ENCODE peak calls at places on chromosomes 4 and X, in nine cellular contexts. One of them, this sample, is unnamed.
A peak's percentile ranks its signal among the peaks of the same experiment; 100 is the strongest.

GRCh38 chrX:31114858-31115257 is 43.0 kb upstream of the FTHL17 start:
- DNase-seq in GM12891: no peak
- DNase-seq in ovary: no peak
- DNase-seq in IMR-90: no peak
- DNase-seq in sigmoid colon: no peak
- DNase-seq in tibial nerve: no peak
- DNase-seq in stomach: no peak
- DNase-seq in K562: no peak
- DNase-seq in transverse colon: no peak
- DNase-seq in this sample: no peak

GRCh38 chr4:41939016-41939623 is 3.9 kb downstream of the TMEM33 start:
- DNase-seq in transverse colon: no peak
- DNase-seq in sigmoid colon: no peak
- DNase-seq in IMR-90: peak; percentile 60
- DNase-seq in GM12891: no peak
- DNase-seq in K562: no peak
- DNase-seq in tibial nerve: no peak
- DNase-seq in stomach: no peak
- DNase-seq in ovary: no peak
- DNase-seq in this sample: peak; percentile 5

GRCh38 chr4:5460106-5460801 is 248.1 kb downstream of the EVC2 start:
- DNase-seq in K562: peak; percentile 51
- DNase-seq in IMR-90: peak; percentile 37
- DNase-seq in tibial nerve: no peak
- DNase-seq in stomach: no peak
- DNase-seq in ovary: no peak
- DNase-seq in sigmoid colon: no peak
- DNase-seq in GM12891: peak; percentile 25
- DNase-seq in transverse colon: no peak
- DNase-seq in this sample: peak; percentile 36

GRCh38 chr4:47383829-47384427 is 79.6 kb downstream of the COMMD8 start:
- DNase-seq in GM12891: no peak
- DNase-seq in stomach: no peak
- DNase-seq in IMR-90: peak; percentile 64
- DNase-seq in ovary: no peak
- DNase-seq in sigmoid colon: no peak
- DNase-seq in tibial nerve: no peak
- DNase-seq in transverse colon: no peak
- DNase-seq in K562: peak; percentile 16
- DNase-seq in this sample: peak; percentile 50

GRCh38 chrX:112841114-112841819 is 636 bp upstream of the AMOT start:
- DNase-seq in stomach: peak; percentile 83
- DNase-seq in sigmoid colon: peak; percentile 93
- DNase-seq in tibial nerve: peak; percentile 61
- DNase-seq in transverse colon: peak; percentile 88
- DNase-seq in ovary: peak; percentile 81
- DNase-seq in IMR-90: peak; percentile 87
- DNase-seq in K562: peak; percentile 90
- DNase-seq in GM12891: peak; percentile 43
- DNase-seq in this sample: peak; percentile 86

GRCh38 chr4:104750008-104750407 is 255.3 kb upstream of the CXXC4 start:
- DNase-seq in sigmoid colon: no peak
- DNase-seq in ovary: no peak
- DNase-seq in stomach: no peak
- DNase-seq in tibial nerve: no peak
- DNase-seq in K562: no peak
- DNase-seq in IMR-90: no peak
- DNase-seq in transverse colon: no peak
- DNase-seq in GM12891: no peak
- DNase-seq in this sample: no peak

GRCh38 chr4:23717528-23718248 is 172.2 kb downstream of the PPARGC1A start:
- DNase-seq in sigmoid colon: no peak
- DNase-seq in transverse colon: peak; percentile 10
- DNase-seq in tibial nerve: no peak
- DNase-seq in IMR-90: peak; percentile 31
- DNase-seq in GM12891: peak; percentile 29
- DNase-seq in K562: peak; percentile 72
- DNase-seq in stomach: no peak
- DNase-seq in ovary: no peak
- DNase-seq in this sample: peak; percentile 10

GRCh38 chrX:29090811-29091210 is 503.6 kb downstream of the IL1RAPL1 start:
- DNase-seq in K562: no peak
- DNase-seq in ovary: no peak
- DNase-seq in GM12891: no peak
- DNase-seq in tibial nerve: no peak
- DNase-seq in stomach: no peak
- DNase-seq in transverse colon: no peak
- DNase-seq in sigmoid colon: no peak
- DNase-seq in IMR-90: peak; percentile 29
- DNase-seq in this sample: no peak

GRCh38 chr4:156765277-156765676 is 206.3 kb downstream of the PDGFC start:
- DNase-seq in K562: no peak
- DNase-seq in ovary: peak; percentile 10
- DNase-seq in sigmoid colon: no peak
- DNase-seq in stomach: no peak
- DNase-seq in transverse colon: no peak
- DNase-seq in GM12891: no peak
- DNase-seq in tibial nerve: no peak
- DNase-seq in IMR-90: peak; percentile 28
- DNase-seq in this sample: no peak

GRCh38 chr4:10108818-10109783 is 7.5 kb downstream of the WDR1 start:
- DNase-seq in stomach: no peak
- DNase-seq in GM12891: no peak
- DNase-seq in ovary: no peak
- DNase-seq in transverse colon: peak; percentile 44
- DNase-seq in tibial nerve: no peak
- DNase-seq in IMR-90: peak; percentile 55
- DNase-seq in K562: no peak
- DNase-seq in sigmoid colon: no peak
- DNase-seq in this sample: no peak
- TF ChIP-seq POLR2A in stomach: no peak
- TF ChIP-seq POLR2A in GM12891: peak; percentile 71
- TF ChIP-seq POLR2A in ovary: no peak
- TF ChIP-seq POLR2A in transverse colon: no peak
- TF ChIP-seq POLR2A in tibial nerve: no peak
- TF ChIP-seq POLR2A in IMR-90: no peak
- TF ChIP-seq POLR2A in K562: no peak
- TF ChIP-seq POLR2A in sigmoid colon: no peak
- TF ChIP-seq POLR2A in this sample: no peak

DNA sequence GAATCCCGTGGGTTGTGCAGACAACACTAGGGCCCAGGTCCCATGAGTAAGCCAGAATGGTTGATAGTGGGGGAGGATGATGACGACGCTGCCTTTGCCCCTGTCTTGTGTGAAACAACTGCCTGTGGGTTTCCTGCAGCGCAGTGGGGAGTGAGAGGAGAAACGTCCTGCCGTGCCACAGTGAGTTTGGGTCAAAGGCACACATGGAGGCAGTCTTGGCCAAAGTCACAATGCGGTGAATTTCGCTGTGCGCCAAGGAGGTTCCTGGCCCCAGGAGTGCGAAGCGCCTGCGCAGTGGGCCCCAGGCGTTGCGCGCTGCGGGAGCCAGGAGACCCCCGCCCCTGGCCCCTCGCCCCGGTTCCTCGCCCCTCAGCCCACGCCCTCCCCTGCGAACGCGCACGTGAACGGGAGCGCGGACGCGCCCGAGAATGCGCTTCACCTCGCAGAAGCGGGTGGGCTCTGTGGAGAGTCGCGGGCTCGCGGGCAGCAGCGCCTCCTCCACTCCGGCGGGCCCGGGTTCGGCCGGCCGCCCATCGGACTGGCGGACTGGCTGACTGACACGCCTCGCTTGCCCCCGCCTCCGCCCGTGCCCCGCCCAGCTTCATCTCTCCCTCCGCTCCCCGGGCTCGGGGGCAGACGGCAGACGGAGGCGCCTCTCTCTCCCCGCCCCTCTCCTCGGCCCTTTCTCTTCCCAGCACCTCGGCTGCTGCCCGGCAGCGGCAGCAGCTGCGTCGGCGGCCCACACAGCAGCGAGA is at the start of gene NUDT10:
- DNase-seq in sigmoid colon: peak; percentile 74
- DNase-seq in tibial nerve: no peak
- DNase-seq in ovary: peak; percentile 79
- DNase-seq in stomach: no peak
- DNase-seq in transverse colon: peak; percentile 29
- DNase-seq in K562: no peak
- DNase-seq in IMR-90: peak; percentile 10
- DNase-seq in GM12891: no peak
- DNase-seq in this sample: peak; percentile 0
- TF ChIP-seq POLR2A in sigmoid colon: no peak
- TF ChIP-seq POLR2A in tibial nerve: no peak
- TF ChIP-seq POLR2A in ovary: no peak
- TF ChIP-seq POLR2A in stomach: no peak
- TF ChIP-seq POLR2A in transverse colon: no peak
- TF ChIP-seq POLR2A in K562: no peak
- TF ChIP-seq POLR2A in IMR-90: no peak
- TF ChIP-seq POLR2A in GM12891: no peak
- TF ChIP-seq POLR2A in this sample: no peak

GRCh38 chr4:120616-121015 is 3.7 kb upstream of the ZNF718 start:
- DNase-seq in K562: no peak
- DNase-seq in GM12891: no peak
- DNase-seq in tibial nerve: no peak
- DNase-seq in sigmoid colon: no peak
- DNase-seq in ovary: no peak
- DNase-seq in transverse colon: no peak
- DNase-seq in IMR-90: no peak
- DNase-seq in stomach: no peak
- DNase-seq in this sample: no peak

GRCh38 chr4:121408-122084 is 2.8 kb upstream of the ZNF718 start:
- DNase-seq in tibial nerve: no peak
- DNase-seq in ovary: peak; percentile 25
- DNase-seq in transverse colon: no peak
- DNase-seq in sigmoid colon: no peak
- DNase-seq in GM12891: no peak
- DNase-seq in stomach: no peak
- DNase-seq in K562: no peak
- DNase-seq in IMR-90: no peak
- DNase-seq in this sample: no peak

GRCh38 chr4:125085-125820 is 952 bp downstream of the ZNF718 start:
- DNase-seq in stomach: peak; percentile 47
- DNase-seq in tibial nerve: no peak
- DNase-seq in GM12891: no peak
- DNase-seq in transverse colon: peak; percentile 53
- DNase-seq in ovary: no peak
- DNase-seq in IMR-90: peak; percentile 17
- DNase-seq in sigmoid colon: no peak
- DNase-seq in K562: peak; percentile 32
- DNase-seq in this sample: no peak

GRCh38 chr4:125833-126232 is 1.5 kb downstream of the ZNF718 start:
- DNase-seq in IMR-90: no peak
- DNase-seq in GM12891: no peak
- DNase-seq in stomach: no peak
- DNase-seq in ovary: no peak
- DNase-seq in tibial nerve: no peak
- DNase-seq in transverse colon: no peak
- DNase-seq in K562: no peak
- DNase-seq in sigmoid colon: no peak
- DNase-seq in this sample: no peak

GRCh38 chr4:124275-125081 is at the start of gene ZNF718:
- DNase-seq in IMR-90: peak; percentile 97
- DNase-seq in transverse colon: peak; percentile 94
- DNase-seq in ovary: peak; percentile 90
- DNase-seq in sigmoid colon: peak; percentile 97
- DNase-seq in K562: peak; percentile 90
- DNase-seq in tibial nerve: peak; percentile 89
- DNase-seq in stomach: peak; percentile 95
- DNase-seq in GM12891: peak; percentile 76
- DNase-seq in this sample: peak; percentile 86
- TF ChIP-seq POLR2A in IMR-90: peak; percentile 79
- TF ChIP-seq POLR2A in transverse colon: peak; percentile 83
- TF ChIP-seq POLR2A in ovary: peak; percentile 65
- TF ChIP-seq POLR2A in sigmoid colon: peak; percentile 72
- TF ChIP-seq POLR2A in K562: peak; percentile 92
- TF ChIP-seq POLR2A in tibial nerve: peak; percentile 86
- TF ChIP-seq POLR2A in stomach: no peak
- TF ChIP-seq POLR2A in GM12891: peak; percentile 95
- TF ChIP-seq POLR2A in this sample: peak; percentile 91

GRCh38 chrX:110002300-110003166 is at the start of gene TMEM164:
- DNase-seq in ovary: peak; percentile 85
- DNase-seq in IMR-90: peak; percentile 66
- DNase-seq in GM12891: peak; percentile 47
- DNase-seq in K562: peak; percentile 85
- DNase-seq in tibial nerve: peak; percentile 59
- DNase-seq in transverse colon: peak; percentile 87
- DNase-seq in stomach: peak; percentile 82
- DNase-seq in sigmoid colon: peak; percentile 91
- DNase-seq in this sample: peak; percentile 90
- TF ChIP-seq POLR2A in ovary: no peak
- TF ChIP-seq POLR2A in IMR-90: peak; percentile 24
- TF ChIP-seq POLR2A in GM12891: no peak
- TF ChIP-seq POLR2A in K562: peak; percentile 77
- TF ChIP-seq POLR2A in tibial nerve: peak; percentile 23
- TF ChIP-seq POLR2A in transverse colon: peak; percentile 44
- TF ChIP-seq POLR2A in stomach: no peak
- TF ChIP-seq POLR2A in sigmoid colon: peak; percentile 25
- TF ChIP-seq POLR2A in this sample: peak; percentile 17

DNA sequence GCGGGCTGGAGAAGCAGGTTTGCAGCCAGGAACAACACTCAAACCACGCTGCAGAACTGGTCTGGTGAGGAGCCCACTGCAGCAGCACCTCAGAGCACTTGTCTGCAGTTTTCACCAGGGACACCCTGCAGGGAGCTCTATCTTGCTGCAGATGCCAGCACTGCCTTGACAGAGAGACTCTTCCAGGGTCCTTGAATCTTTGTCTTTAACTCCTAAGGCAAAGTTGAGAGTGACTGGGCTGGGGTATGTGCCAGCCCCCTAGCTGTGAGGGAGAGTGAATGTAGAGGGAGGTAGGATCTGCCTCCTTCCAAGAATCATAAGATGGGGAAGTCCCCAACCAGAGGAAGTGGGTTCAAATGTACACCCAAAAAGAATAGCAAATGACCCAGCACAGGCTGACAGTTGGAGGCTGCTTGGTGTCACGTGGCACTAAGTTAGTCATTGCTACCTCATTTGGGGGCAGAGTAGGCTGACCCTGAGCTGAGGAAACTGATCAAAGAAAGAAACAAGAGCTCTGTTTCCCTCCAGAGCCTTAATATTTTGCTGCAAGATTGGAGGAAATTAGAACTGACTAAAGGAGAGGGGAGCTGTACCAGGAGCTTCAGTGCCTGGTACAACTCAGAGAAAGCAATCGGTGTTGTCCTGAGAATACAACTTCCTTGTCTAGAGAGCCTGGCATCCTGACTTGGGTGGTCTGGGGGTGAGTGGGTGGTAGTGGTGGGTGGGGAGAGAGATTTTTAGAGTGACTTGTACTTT is 28.2 kb upstream of the HUWE1 start:
- DNase-seq in tibial nerve: no peak
- DNase-seq in stomach: peak; percentile 66
- DNase-seq in IMR-90: peak; percentile 57
- DNase-seq in sigmoid colon: no peak
- DNase-seq in ovary: no peak
- DNase-seq in K562: no peak
- DNase-seq in transverse colon: peak; percentile 14
- DNase-seq in GM12891: no peak
- DNase-seq in this sample: no peak
- TF ChIP-seq POLR2A in tibial nerve: no peak
- TF ChIP-seq POLR2A in stomach: no peak
- TF ChIP-seq POLR2A in IMR-90: no peak
- TF ChIP-seq POLR2A in sigmoid colon: no peak
- TF ChIP-seq POLR2A in ovary: no peak
- TF ChIP-seq POLR2A in K562: no peak
- TF ChIP-seq POLR2A in transverse colon: no peak
- TF ChIP-seq POLR2A in GM12891: peak; percentile 50
- TF ChIP-seq POLR2A in this sample: no peak

GRCh38 chrX:103356023-103356798 is at the start of gene TCEAL9:
- DNase-seq in ovary: peak; percentile 80
- DNase-seq in IMR-90: peak; percentile 83
- DNase-seq in transverse colon: peak; percentile 63
- DNase-seq in tibial nerve: peak; percentile 20
- DNase-seq in K562: peak; percentile 11
- DNase-seq in stomach: peak; percentile 50
- DNase-seq in GM12891: no peak
- DNase-seq in sigmoid colon: peak; percentile 87
- DNase-seq in this sample: peak; percentile 45
- TF ChIP-seq POLR2A in ovary: peak; percentile 94
- TF ChIP-seq POLR2A in IMR-90: peak; percentile 92
- TF ChIP-seq POLR2A in transverse colon: peak; percentile 80
- TF ChIP-seq POLR2A in tibial nerve: peak; percentile 88
- TF ChIP-seq POLR2A in K562: peak; percentile 65
- TF ChIP-seq POLR2A in stomach: no peak
- TF ChIP-seq POLR2A in GM12891: no peak
- TF ChIP-seq POLR2A in sigmoid colon: peak; percentile 79
- TF ChIP-seq POLR2A in this sample: no peak